ENCODE peak calls at places on chromosomes 16 and 17, in seven cellular contexts. J, T, U, Q, W, B and A are unnamed samples. For H3K4me1, the result is how much of the 10 kb centered on the place peaks cover.

GRCh38 chr17:29930399-29931010 is 477 bp upstream of the SSH2 start:
- DNase-seq in J (no peak), T (no peak), U (no peak), Q (no peak), W (no peak), B (no peak), A (no peak)

GRCh38 chr17:50882851-50883250 is 16.7 kb upstream of the TOB1 start:
- DNase-seq in J (no peak), T (no peak), U (no peak), Q (no peak), W (peak), B (no peak), A (no peak)

GRCh38 chr16:65546353-65546791 is 424.5 kb upstream of the CDH11 start:
- DNase-seq in J (no peak), T (no peak), U (no peak), Q (no peak), W (no peak), B (no peak), A (no peak)

GRCh38 chr17:36856169-36856568 is 81.1 kb upstream of the LHX1 start:
- DNase-seq in J (no peak), T (no peak), U (no peak), Q (peak), W (no peak), B (no peak), A (no peak)

GRCh38 chr16:80570106-80570478 is 29.3 kb downstream of the DYNLRB2 start:
- DNase-seq in J (no peak), T (no peak), U (no peak), Q (no peak), W (no peak), B (no peak), A (no peak)

GRCh38 chr17:18250259-18250658 is 8.3 kb downstream of the FLII start:
- DNase-seq in J (no peak), T (no peak), U (no peak), Q (peak), W (no peak), B (no peak), A (no peak)

GRCh38 chr17:79992657-79993389 is 42.8 kb downstream of the TBC1D16 start:
- DNase-seq in J (no peak), T (no peak), U (no peak), Q (no peak), W (no peak), B (no peak), A (no peak)

GRCh38 chr17:50043290-50044148 is 12.4 kb upstream of the ITGA3 start:
- DNase-seq in J (peak), T (no peak), U (no peak), Q (peak), W (no peak), B (no peak), A (no peak)

GRCh38 chr17:30323262-30323894 is 10.5 kb downstream of the TMIGD1 start:
- DNase-seq in J (no peak), T (no peak), U (no peak), Q (no peak), W (no peak), B (no peak), A (no peak)

GRCh38 chr16:56912746-56913703 is 18.9 kb upstream of the HERPUD1 start:
- DNase-seq in J (no peak), T (no peak), U (no peak), Q (no peak), W (no peak), B (no peak), A (peak)

GRCh38 chr17:83180264-83180995 is 101.0 kb downstream of the METRNL start:
- DNase-seq in J (no peak), T (no peak), U (peak), Q (no peak), W (no peak), B (no peak), A (peak)

GRCh38 chr16:85615014-85615851 is 2.1 kb downstream of the GSE1 start:
- DNase-seq in J (peak), T (no peak), U (no peak), Q (peak), W (peak), B (no peak), A (no peak)

GRCh38 chr17:81251943-81252301 is 12.8 kb downstream of the NDUFAF8 start:
- DNase-seq in J (no peak), T (no peak), U (no peak), Q (no peak), W (no peak), B (no peak), A (no peak)

GRCh38 chr16:23587726-23588125 is 8.4 kb downstream of the NDUFAB1 start:
- DNase-seq in J (no peak), T (no peak), U (no peak), Q (no peak), W (no peak), B (no peak), A (no peak)

GRCh38 chr17:29682987-29683386 is 60.3 kb upstream of the CORO6 start:
- DNase-seq in J (no peak), T (no peak), U (no peak), Q (no peak), W (no peak), B (no peak), A (no peak)

GRCh38 chr16:66622863-66623262 is 18.4 kb downstream of the CMTM3 start:
- DNase-seq in J (no peak), T (no peak), U (no peak), Q (no peak), W (no peak), B (no peak), A (no peak)

GRCh38 chr17:19448341-19449268 is 37.6 kb downstream of the RNF112 start:
- DNase-seq in J (no peak), T (no peak), U (no peak), Q (no peak), W (no peak), B (no peak), A (peak)

GRCh38 chr16:84699147-84699711 is 571 bp upstream of the USP10 start:
- DNase-seq in J (no peak), T (no peak), U (no peak), Q (no peak), W (no peak), B (no peak), A (peak)

GRCh38 chr16:6684076-6684673 is 648.5 kb upstream of the RBFOX1 start:
- DNase-seq in J (no peak), T (no peak), U (peak), Q (no peak), W (no peak), B (no peak), A (no peak)

GRCh38 chr16:28561557-28562187 is 8.0 kb downstream of the SGF29 start:
- DNase-seq in J (no peak), T (no peak), U (no peak), Q (no peak), W (no peak), B (no peak), A (no peak)

GRCh38 chr17:43691317-43691693 is 29.6 kb upstream of the MEOX1 start:
- DNase-seq in J (no peak), T (no peak), U (no peak), Q (no peak), W (no peak), B (no peak), A (no peak)

GRCh38 chr17:78853926-78854394 is 13.3 kb upstream of the USP36 start:
- DNase-seq in J (no peak), T (no peak), U (no peak), Q (peak), W (no peak), B (no peak), A (no peak)

GRCh38 chr16:85649978-85650863 is 37.1 kb downstream of the GSE1 start:
- DNase-seq in J (no peak), T (no peak), U (no peak), Q (no peak), W (no peak), B (no peak), A (no peak)

GRCh38 chr17:42698736-42699414 is 16.5 kb downstream of the CNTNAP1 start:
- DNase-seq in J (no peak), T (no peak), U (no peak), Q (no peak), W (no peak), B (no peak), A (no peak)

GRCh38 chr16:87657621-87658192 is 55.4 kb downstream of the JPH3 start:
- DNase-seq in J (no peak), T (no peak), U (no peak), Q (no peak), W (peak), B (no peak), A (no peak)

GRCh38 chr16:70746040-70746707 is 54.8 kb downstream of the VAC14 start:
- DNase-seq in J (no peak), T (no peak), U (peak), Q (peak), W (peak), B (no peak), A (peak)

GRCh38 chr17:43368740-43369506 is 29.9 kb upstream of the ARL4D start:
- DNase-seq in J (peak), T (no peak), U (peak), Q (peak), W (peak), B (peak), A (peak)

GRCh38 chr16:85037050-85037410 is 9.4 kb downstream of the KIAA0513 start:
- DNase-seq in J (no peak), T (no peak), U (no peak), Q (no peak), W (peak), B (no peak), A (peak)

GRCh38 chr16:48535831-48536599 is 74.0 kb downstream of the N4BP1 start:
- DNase-seq in J (peak), T (peak), U (no peak), Q (no peak), W (no peak), B (no peak), A (peak)

DNA sequence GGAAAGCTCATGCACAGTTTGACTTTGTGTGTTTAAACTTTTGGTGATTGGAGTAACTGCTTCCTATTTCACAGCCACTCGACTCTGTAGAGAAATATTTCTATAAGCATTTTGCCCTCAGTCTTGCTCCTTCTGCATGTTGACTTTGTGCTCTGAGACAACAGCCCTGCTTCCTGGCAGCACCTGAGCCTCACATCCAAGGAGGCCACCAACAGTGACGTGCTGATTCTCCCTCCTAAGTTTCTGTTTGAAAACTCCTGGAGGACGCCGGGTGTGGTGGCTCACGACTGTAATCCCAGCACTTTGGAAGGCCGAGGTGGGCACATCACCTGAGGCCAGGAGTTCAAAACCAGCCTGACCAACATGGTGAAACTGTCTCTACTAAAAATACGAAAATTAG is 23.9 kb upstream of the WSB1 start:
- DNase-seq in J (no peak), T (no peak), U (no peak), Q (no peak), W (no peak), B (no peak), A (no peak)
- TF ChIP-seq POLR2AphosphoS5 in J (no peak), T (no peak), U (no peak), Q (no peak), W (no peak), B (no peak), A (no peak)

GRCh38 chr17:38883592-38884526 is 14.0 kb downstream of the LASP1 start:
- DNase-seq in J (no peak), T (no peak), U (no peak), Q (no peak), W (no peak), B (no peak), A (no peak)

GRCh38 chr17:38885044-38885727 is 15.3 kb downstream of the LASP1 start:
- DNase-seq in J (no peak), T (no peak), U (no peak), Q (no peak), W (no peak), B (no peak), A (no peak)

GRCh38 chr17:38888842-38889241 is 19.0 kb downstream of the LASP1 start:
- DNase-seq in J (no peak), T (no peak), U (no peak), Q (no peak), W (no peak), B (no peak), A (no peak)

GRCh38 chr17:38885728-38886642 is 16.1 kb downstream of the LASP1 start:
- DNase-seq in J (no peak), T (no peak), U (no peak), Q (no peak), W (no peak), B (no peak), A (no peak)

DNA sequence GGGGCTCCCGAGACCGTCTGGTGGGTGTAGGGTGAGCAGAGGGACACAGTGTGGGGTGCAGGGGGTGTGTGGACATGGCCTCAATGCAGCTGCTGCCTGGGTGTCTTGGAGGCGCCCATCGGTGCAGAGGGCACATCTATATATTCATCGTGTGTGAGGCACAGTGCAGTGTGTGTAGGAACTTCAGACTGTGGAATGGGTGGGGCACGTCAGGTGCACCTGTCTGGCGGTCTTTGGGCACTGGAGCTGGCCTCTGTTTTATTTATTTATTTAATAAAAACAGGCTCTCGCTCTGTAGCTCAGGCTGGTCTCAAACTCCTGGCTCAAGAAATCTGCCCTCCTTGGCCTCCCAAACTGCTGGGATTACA is 16.8 kb downstream of the LASP1 start:
- DNase-seq in J (no peak), T (no peak), U (no peak), Q (no peak), W (no peak), B (no peak), A (no peak)
- H3K4me1 ChIP-seq in J (half or more), T (under half), U (half or more), Q (half or more), W (under half), B (half or more), A (half or more)

GRCh38 chr17:7347630-7348477 is 4.1 kb upstream of the KCTD11 start:
- DNase-seq in J (no peak), T (no peak), U (no peak), Q (no peak), W (no peak), B (no peak), A (no peak)

GRCh38 chr17:7352559-7352889 is 562 bp downstream of the KCTD11 start:
- DNase-seq in J (no peak), T (no peak), U (no peak), Q (no peak), W (no peak), B (no peak), A (no peak)

GRCh38 chr17:7351665-7352558 is at the start of gene KCTD11:
- DNase-seq in J (peak), T (no peak), U (peak), Q (peak), W (peak), B (peak), A (peak)

GRCh38 chr17:7346761-7347614 is 5.0 kb upstream of the KCTD11 start:
- DNase-seq in J (no peak), T (no peak), U (no peak), Q (no peak), W (no peak), B (no peak), A (no peak)

GRCh38 chr17:7348478-7349242 is 3.3 kb upstream of the KCTD11 start:
- DNase-seq in J (no peak), T (no peak), U (no peak), Q (no peak), W (no peak), B (no peak), A (no peak)
- TF ChIP-seq POLR2A in J (no peak), T (no peak), U (no peak), Q (no peak), W (no peak), B (no peak), A (no peak)

GRCh38 chr17:72950236-72950931 is 142.1 kb downstream of the SLC39A11 start:
- DNase-seq in J (no peak), T (no peak), U (no peak), Q (no peak), W (no peak), B (no peak), A (no peak)
- TF ChIP-seq POLR2AphosphoS5 in J (no peak), T (no peak), U (no peak), Q (no peak), W (no peak), B (no peak), A (no peak)

GRCh38 chr16:64292953-64293352 is 828.9 kb downstream of the CDH11 start:
- DNase-seq in J (no peak), T (no peak), U (no peak), Q (no peak), W (no peak), B (no peak), A (no peak)
- H3K4me1 ChIP-seq in J (under half), T (under half), U (under half), Q (under half), W (under half), B (under half), A (under half)

GRCh38 chr17:77475012-77475976 is 334.5 kb downstream of the SEC14L1 start:
- DNase-seq in J (no peak), T (no peak), U (no peak), Q (no peak), W (no peak), B (no peak), A (no peak)
- TF ChIP-seq POLR2A in J (no peak), T (no peak), U (no peak), Q (no peak), W (no peak), B (no peak), A (no peak)

GRCh38 chr17:48995332-48995870 is 1.8 kb upstream of the IGF2BP1 start:
- DNase-seq in J (no peak), T (no peak), U (peak), Q (no peak), W (no peak), B (peak), A (no peak)
- TF ChIP-seq POLR2AphosphoS5 in J (no peak), T (no peak), U (no peak), Q (no peak), W (no peak), B (peak), A (no peak)

DNA sequence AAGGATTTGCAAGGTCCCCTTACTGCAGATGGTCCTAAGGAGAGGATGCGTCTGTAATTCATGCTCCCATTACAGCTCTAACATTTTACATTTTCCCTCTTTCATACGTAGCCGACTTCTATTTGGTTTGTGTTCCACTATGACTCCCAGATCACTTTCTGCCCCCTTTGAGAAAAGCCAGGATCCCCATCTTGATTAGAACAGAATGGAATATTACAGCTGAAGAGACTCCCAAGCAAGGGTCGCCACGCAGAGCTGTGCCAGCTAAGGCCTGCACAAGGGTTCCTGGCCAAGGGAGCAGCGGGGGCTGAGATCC is 3.4 kb upstream of the CDT1 start:
- DNase-seq in J (no peak), T (no peak), U (no peak), Q (no peak), W (no peak), B (no peak), A (no peak)
- H3K4me1 ChIP-seq in J (under half), T (under half), U (under half), Q (under half), W (under half), B (under half), A (under half)

DNA sequence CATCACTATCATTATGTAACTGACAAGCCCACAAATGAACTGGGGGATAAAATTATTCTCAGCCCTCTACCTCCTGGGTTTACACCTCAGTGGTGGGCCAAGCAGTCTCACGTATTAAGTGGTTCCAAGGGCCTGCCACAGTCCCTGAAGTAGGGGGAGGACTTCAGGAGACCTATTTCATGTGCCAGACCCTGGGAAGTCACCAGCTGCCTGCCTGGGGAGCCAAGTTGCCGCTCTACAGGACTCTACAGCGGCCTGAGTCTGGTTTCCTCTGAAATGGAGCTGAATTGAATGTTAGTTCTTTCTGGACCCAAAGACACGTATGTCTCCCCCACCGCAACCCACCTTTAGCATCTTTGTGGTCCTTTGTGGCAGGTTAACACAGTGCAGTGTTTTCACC is 187.0 kb downstream of the IRX3 start:
- DNase-seq in J (no peak), T (no peak), U (no peak), Q (no peak), W (no peak), B (no peak), A (no peak)
- TF ChIP-seq POLR2A in J (no peak), T (no peak), U (no peak), Q (no peak), W (no peak), B (no peak), A (no peak)

GRCh38 chr17:77287432-77288068 is 146.8 kb downstream of the SEC14L1 start:
- DNase-seq in J (no peak), T (no peak), U (no peak), Q (peak), W (peak), B (no peak), A (peak)
- TF ChIP-seq POLR2AphosphoS5 in J (peak), T (no peak), U (no peak), Q (peak), W (peak), B (no peak), A (peak)